ENCODE peak calls at places on chromosome 19, in four cellular contexts. S is upper lobe of left lung, M is H1, N is endothelial cell of umbilical vein. A is an unnamed sample. For H3K9me3, the result is how much of the 10 kb centered on the place peaks cover.

GRCh38 chr19:46840157-46840942 is 10.3 kb downstream of the AP2S1 start:
- DNase-seq in S (no peak), M (peak), N (peak), A (no peak)

GRCh38 chr19:30393046-30393445 is 20.9 kb downstream of the ZNF536 start:
- DNase-seq in S (no peak), M (peak), N (no peak), A (no peak)

GRCh38 chr19:38841787-38842438 is 7.9 kb downstream of the HNRNPL start:
- DNase-seq in S (no peak), M (no peak), N (no peak), A (no peak)

GRCh38 chr19:39325778-39326680 is 5.4 kb upstream of the LRFN1 start:
- DNase-seq in S (no peak), M (no peak), N (no peak), A (no peak)

GRCh38 chr19:45876411-45877197 is 9.3 kb downstream of the IRF2BP1 start:
- DNase-seq in S (peak), M (peak), N (peak), A (no peak)

GRCh38 chr19:23999821-24000610 is 85.3 kb downstream of the ZNF726 start:
- DNase-seq in S (no peak), M (no peak), N (no peak), A (no peak)

GRCh38 chr19:33316521-33317284 is 14.4 kb upstream of the CEBPA start:
- DNase-seq in S (no peak), M (no peak), N (no peak), A (no peak)

GRCh38 chr19:44808463-44809371 is at the start of gene BCAM:
- DNase-seq in S (peak), M (peak), N (peak), A (no peak)

GRCh38 chr19:10876459-10877240 is 5.3 kb downstream of the CARM1 start:
- DNase-seq in S (no peak), M (no peak), N (no peak), A (no peak)

GRCh38 chr19:12052571-12053169 is at the start of gene ZNF878:
- DNase-seq in S (peak), M (peak), N (peak), A (no peak)

GRCh38 chr19:10730932-10731331 is 13.1 kb downstream of the DNM2 start:
- DNase-seq in S (no peak), M (no peak), N (no peak), A (no peak)

GRCh38 chr19:7852851-7853759 is 21.1 kb downstream of the PRR36 start:
- DNase-seq in S (peak), M (peak), N (peak), A (no peak)

GRCh38 chr19:15702590-15702930 is 25.3 kb upstream of the OR10H2 start:
- DNase-seq in S (peak), M (no peak), N (peak), A (no peak)

GRCh38 chr19:52274191-52274590 is 4.8 kb downstream of the ZNF766 start:
- DNase-seq in S (no peak), M (no peak), N (no peak), A (no peak)

GRCh38 chr19:4101496-4101770 is 22.5 kb downstream of the MAP2K2 start:
- DNase-seq in S (no peak), M (no peak), N (no peak), A (no peak)

GRCh38 chr19:49639401-49640112 is 386 bp downstream of the RRAS start:
- DNase-seq in S (no peak), M (no peak), N (no peak), A (no peak)

GRCh38 chr19:10260141-10260584 is 8.1 kb downstream of the MRPL4 start:
- DNase-seq in S (no peak), M (no peak), N (no peak), A (no peak)

GRCh38 chr19:43725468-43725867 is 9.6 kb downstream of the IRGC start:
- DNase-seq in S (no peak), M (no peak), N (peak), A (no peak)

GRCh38 chr19:49492573-49493411 is 3.4 kb upstream of the RPS11 start:
- DNase-seq in S (no peak), M (peak), N (peak), A (no peak)

GRCh38 chr19:38743394-38744297 is 628 bp downstream of the CAPN12 start:
- DNase-seq in S (peak), M (no peak), N (no peak), A (no peak)

GRCh38 chr19:6660930-6661329 is 9.0 kb downstream of the TNFSF14 start:
- DNase-seq in S (no peak), M (no peak), N (no peak), A (no peak)

GRCh38 chr19:21947775-21948174 is 63.0 kb downstream of the ZNF208 start:
- DNase-seq in S (no peak), M (peak), N (no peak), A (no peak)

GRCh38 chr19:48608798-48609263 is 2.3 kb downstream of the SPACA4 start:
- DNase-seq in S (no peak), M (peak), N (no peak), A (no peak)

GRCh38 chr19:4877753-4878490 is 10.5 kb upstream of the PLIN3 start:
- DNase-seq in S (peak), M (peak), N (no peak), A (no peak)

GRCh38 chr19:5824791-5825577 is 14.5 kb downstream of the FUT6 start:
- DNase-seq in S (peak), M (no peak), N (no peak), A (no peak)

GRCh38 chr19:15759962-15760565 is 22.3 kb downstream of the OR10H3 start:
- DNase-seq in S (peak), M (no peak), N (no peak), A (no peak)

GRCh38 chr19:33868821-33869412 is 72.2 kb downstream of the KCTD15 start:
- DNase-seq in S (peak), M (peak), N (peak), A (no peak)

GRCh38 chr19:38850976-38851621 is 1.3 kb upstream of the HNRNPL start:
- DNase-seq in S (peak), M (peak), N (peak), A (peak)

GRCh38 chr19:18939922-18940775 is 868 bp downstream of the HOMER3 start:
- DNase-seq in S (peak), M (peak), N (peak), A (no peak)
- TF ChIP-seq POLR2AphosphoS5 in S (no peak), M (no peak), N (peak), A (peak)

GRCh38 chr19:56841194-56841546 is 644 bp upstream of the PEG3 start:
- DNase-seq in S (no peak), M (no peak), N (no peak), A (no peak)
- H3K9me3 ChIP-seq in S (under half), M (half or more), N (under half), A (under half)

GRCh38 chr19:56543776-56544175 is 5.0 kb downstream of the ZFP28 start:
- DNase-seq in S (no peak), M (no peak), N (no peak), A (no peak)

GRCh38 chr19:56538761-56539263 is at the start of gene ZFP28:
- DNase-seq in S (peak), M (peak), N (no peak), A (no peak)

GRCh38 chr19:56537442-56537841 is 1.3 kb upstream of the ZFP28 start:
- DNase-seq in S (no peak), M (no peak), N (no peak), A (no peak)

GRCh38 chr19:56538254-56538760 is 441 bp upstream of the ZFP28 start:
- DNase-seq in S (peak), M (peak), N (peak), A (peak)
- TF ChIP-seq POLR2AphosphoS5 in S (peak), M (no peak), N (no peak), A (peak)

GRCh38 chr19:57954996-57955395 is 7.5 kb upstream of the ZNF256 start:
- DNase-seq in S (no peak), M (no peak), N (no peak), A (no peak)
- H3K9me3 ChIP-seq in S (under half), M (under half), N (under half), A (under half)

GRCh38 chr19:708154-709141 is at the start of gene PALM:
- DNase-seq in S (peak), M (peak), N (no peak), A (no peak)

GRCh38 chr19:704447-704741 is 4.3 kb upstream of the PALM start:
- DNase-seq in S (no peak), M (no peak), N (no peak), A (no peak)

GRCh38 chr19:703329-703650 is 5.4 kb upstream of the PALM start:
- DNase-seq in S (no peak), M (no peak), N (no peak), A (no peak)

GRCh38 chr19:709196-709964 is 645 bp downstream of the PALM start:
- DNase-seq in S (peak), M (peak), N (no peak), A (no peak)

GRCh38 chr19:703651-704446 is 4.9 kb upstream of the PALM start:
- DNase-seq in S (peak), M (peak), N (peak), A (no peak)
- TF ChIP-seq POLR2AphosphoS5 in S (peak), M (peak), N (no peak), A (no peak)

GRCh38 chr19:58084596-58085347 is 13.3 kb downstream of the ZSCAN18 start:
- DNase-seq in S (peak), M (no peak), N (no peak), A (no peak)

GRCh38 chr19:58088521-58089052 is 9.4 kb downstream of the ZSCAN18 start:
- DNase-seq in S (peak), M (no peak), N (no peak), A (no peak)

GRCh38 chr19:58089846-58090245 is 8.2 kb downstream of the ZSCAN18 start:
- DNase-seq in S (peak), M (no peak), N (no peak), A (no peak)

GRCh38 chr19:58086825-58087710 is 11.0 kb downstream of the ZSCAN18 start:
- DNase-seq in S (peak), M (no peak), N (no peak), A (no peak)

GRCh38 chr19:58085348-58085875 is 12.6 kb downstream of the ZSCAN18 start:
- DNase-seq in S (peak), M (no peak), N (no peak), A (no peak)
- H3K9me3 ChIP-seq in S (half or more), M (under half), N (under half), A (under half)

GRCh38 chr19:54204767-54205468 is 4.3 kb downstream of the RPS9 start:
- DNase-seq in S (no peak), M (no peak), N (no peak), A (no peak)

GRCh38 chr19:54208784-54209057 is 8.1 kb downstream of the RPS9 start:
- DNase-seq in S (no peak), M (no peak), N (no peak), A (no peak)

GRCh38 chr19:54206831-54207177 is 6.1 kb downstream of the RPS9 start:
- DNase-seq in S (no peak), M (no peak), N (no peak), A (no peak)

GRCh38 chr19:54207908-54208783 is 7.5 kb downstream of the RPS9 start:
- DNase-seq in S (peak), M (peak), N (peak), A (no peak)

GRCh38 chr19:54206030-54206830 is 5.6 kb downstream of the RPS9 start:
- DNase-seq in S (peak), M (no peak), N (no peak), A (no peak)
- TF ChIP-seq POLR2AphosphoS5 in S (peak), M (peak), N (no peak), A (no peak)

GRCh38 chr19:41515054-41515652 is 60.8 kb upstream of the CEACAM21 start:
- DNase-seq in S (peak), M (no peak), N (no peak), A (no peak)

GRCh38 chr19:41505105-41505504 is 62.1 kb downstream of the ERICH4 start:
- DNase-seq in S (no peak), M (no peak), N (no peak), A (no peak)

GRCh38 chr19:41511628-41512027 is 64.3 kb upstream of the CEACAM21 start:
- DNase-seq in S (no peak), M (no peak), N (no peak), A (no peak)

GRCh38 chr19:41510484-41510883 is 65.5 kb upstream of the CEACAM21 start:
- DNase-seq in S (no peak), M (no peak), N (no peak), A (no peak)
- H3K9me3 ChIP-seq in S (under half), M (under half), N (under half), A (under half)

GRCh38 chr19:17322854-17323253 is 11.8 kb downstream of the ANO8 start:
- DNase-seq in S (no peak), M (no peak), N (no peak), A (no peak)

GRCh38 chr19:17324357-17325114 is 10.1 kb downstream of the ANO8 start:
- DNase-seq in S (no peak), M (no peak), N (no peak), A (no peak)

GRCh38 chr19:17323274-17323972 is 11.2 kb downstream of the ANO8 start:
- DNase-seq in S (peak), M (no peak), N (no peak), A (no peak)

GRCh38 chr19:17325133-17325532 is 9.5 kb downstream of the ANO8 start:
- DNase-seq in S (no peak), M (no peak), N (no peak), A (no peak)

DNA sequence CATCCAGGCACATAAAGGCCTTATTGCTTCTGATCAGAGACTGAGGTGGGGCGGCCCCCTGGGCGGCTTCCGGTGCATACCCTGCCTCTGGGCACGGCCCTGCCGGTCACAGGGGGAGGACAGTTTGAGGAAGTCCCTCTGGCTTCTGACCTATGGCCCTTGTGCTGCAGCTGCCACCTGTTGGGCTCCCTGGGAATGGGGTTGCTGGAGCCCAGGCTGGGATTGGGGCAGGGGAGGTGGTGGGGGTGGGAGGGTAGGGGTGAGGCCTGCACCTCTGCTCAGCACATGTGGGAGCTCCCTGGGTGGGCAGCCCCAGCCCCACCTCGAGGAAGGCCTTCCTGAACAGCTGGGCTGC is 10.7 kb downstream of the ANO8 start:
- DNase-seq in S (no peak), M (no peak), N (no peak), A (no peak)
- TF ChIP-seq POLR2AphosphoS5 in S (no peak), M (no peak), N (no peak), A (no peak)

DNA sequence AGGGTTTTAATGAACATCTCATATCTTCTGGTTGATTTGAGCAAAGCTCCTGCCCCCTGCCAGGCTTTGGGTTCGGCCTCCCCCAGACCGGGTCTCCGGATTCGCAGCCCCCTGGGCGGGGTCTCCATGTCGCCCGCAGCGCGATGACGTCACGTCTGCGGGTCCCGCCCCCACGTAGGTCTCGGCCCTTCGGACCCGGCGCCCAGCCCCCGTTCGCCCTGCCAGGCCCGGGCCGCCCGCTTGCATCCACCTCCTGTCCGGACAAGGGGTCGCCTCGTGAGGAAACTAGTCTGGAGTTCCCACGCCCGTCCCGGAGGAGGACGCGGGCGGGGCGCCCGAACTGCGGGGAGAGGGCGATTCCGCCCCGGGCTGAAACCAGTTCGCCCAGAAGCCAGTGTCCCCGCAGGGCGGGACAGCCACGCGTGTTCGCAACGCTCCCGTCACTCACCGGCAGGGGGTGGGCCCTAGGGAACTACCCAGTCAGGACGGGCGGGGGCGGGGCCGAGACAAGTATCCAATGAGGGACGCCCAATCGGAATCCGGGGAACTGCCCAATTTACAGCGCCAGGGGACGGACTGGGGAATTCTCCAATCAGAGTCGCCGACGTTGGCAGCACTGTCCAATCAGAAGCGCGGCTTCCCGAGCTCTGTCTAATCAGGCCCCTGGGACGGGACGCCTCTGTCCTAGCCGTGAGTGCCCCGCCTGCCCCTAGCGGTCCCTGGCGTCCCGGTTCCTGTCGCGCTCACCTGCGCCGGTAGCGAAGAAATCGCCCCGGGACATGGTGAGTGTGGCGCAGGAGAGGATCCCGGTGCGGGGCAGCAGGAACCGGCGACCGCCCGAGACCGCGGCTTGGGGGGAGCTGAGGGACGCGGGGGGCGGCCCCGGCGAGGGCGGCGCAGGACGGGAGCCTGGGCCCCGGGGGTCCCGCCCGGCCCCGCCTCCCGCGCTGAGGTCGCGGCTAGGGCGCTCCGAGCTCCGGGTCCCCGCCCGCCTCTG is at the start of gene ZNF555:
- DNase-seq in S (peak), M (peak), N (peak), A (peak)
- H3K9me3 ChIP-seq in S (under half), M (under half), N (under half), A (under half)